ENCODE peak calls at places on chromosomes 1 and 21, in nine cellular contexts. G, A, V, Q, T, S, W, R and N are unnamed samples. For H3K4me1, the result is how much of the 10 kb centered on the place peaks cover.

GRCh38 chr1:162373541-162374375 is 2.9 kb downstream of the SPATA46 start:
- DNase-seq in G (no peak), A (no peak), V (no peak), Q (no peak), T (no peak), S (peak), W (no peak), R (no peak), N (peak)

GRCh38 chr1:104132386-104132973 is 382.8 kb downstream of the AMY1C start:
- DNase-seq in G (no peak), A (no peak), V (no peak), Q (no peak), T (peak), S (peak), W (no peak), R (no peak), N (no peak)

GRCh38 chr1:63051356-63051755 is 267.4 kb downstream of the ATG4C start:
- DNase-seq in G (no peak), A (no peak), V (no peak), Q (no peak), T (no peak), S (no peak), W (no peak), R (no peak), N (no peak)

GRCh38 chr1:226569879-226570547 is 21.4 kb downstream of the STUM start:
- DNase-seq in G (no peak), A (no peak), V (no peak), Q (no peak), T (peak), S (peak), W (no peak), R (no peak), N (no peak)

GRCh38 chr21:17429936-17430335 is 82.9 kb upstream of the CXADR start:
- DNase-seq in G (no peak), A (no peak), V (no peak), Q (no peak), T (no peak), S (no peak), W (no peak), R (no peak), N (no peak)

GRCh38 chr1:160612613-160613218 is 33.4 kb upstream of the CD84 start:
- DNase-seq in G (no peak), A (no peak), V (no peak), Q (no peak), T (no peak), S (no peak), W (no peak), R (no peak), N (no peak)

GRCh38 chr1:110555807-110556470 is 37.0 kb upstream of the KCNA10 start:
- DNase-seq in G (no peak), A (peak), V (peak), Q (peak), T (no peak), S (no peak), W (peak), R (peak), N (no peak)

GRCh38 chr1:6497215-6497866 is 5.9 kb upstream of the PLEKHG5 start:
- DNase-seq in G (no peak), A (no peak), V (peak), Q (peak), T (peak), S (no peak), W (peak), R (peak), N (no peak)

GRCh38 chr1:93798301-93798700 is 80.7 kb downstream of the DNTTIP2 start:
- DNase-seq in G (no peak), A (no peak), V (no peak), Q (no peak), T (no peak), S (peak), W (no peak), R (no peak), N (no peak)

GRCh38 chr1:156527584-156527983 is 27.0 kb upstream of the MEF2D start:
- DNase-seq in G (no peak), A (no peak), V (no peak), Q (no peak), T (no peak), S (no peak), W (no peak), R (no peak), N (no peak)

GRCh38 chr1:67335451-67335850 is 27.8 kb downstream of the IL12RB2 start:
- DNase-seq in G (no peak), A (no peak), V (no peak), Q (no peak), T (no peak), S (no peak), W (no peak), R (no peak), N (no peak)

GRCh38 chr1:43952731-43953350 is 6.1 kb downstream of the IPO13 start:
- DNase-seq in G (no peak), A (no peak), V (no peak), Q (no peak), T (peak), S (no peak), W (no peak), R (no peak), N (no peak)

GRCh38 chr1:41780916-41781315 is 137.8 kb downstream of the HIVEP3 start:
- DNase-seq in G (no peak), A (no peak), V (no peak), Q (no peak), T (no peak), S (no peak), W (no peak), R (no peak), N (no peak)

GRCh38 chr1:182643699-182644098 is 39.5 kb upstream of the RGS16 start:
- DNase-seq in G (no peak), A (no peak), V (no peak), Q (no peak), T (no peak), S (no peak), W (no peak), R (no peak), N (no peak)

GRCh38 chr1:56647106-56647505 is 2.0 kb downstream of the PRKAA2 start:
- DNase-seq in G (no peak), A (no peak), V (no peak), Q (no peak), T (no peak), S (no peak), W (no peak), R (no peak), N (no peak)

GRCh38 chr1:233112184-233113008 is 162.0 kb downstream of the NTPCR start:
- DNase-seq in G (no peak), A (no peak), V (no peak), Q (no peak), T (peak), S (peak), W (no peak), R (no peak), N (peak)

GRCh38 chr1:15733218-15733725 is 2.8 kb upstream of the SLC25A34 start:
- DNase-seq in G (peak), A (no peak), V (no peak), Q (no peak), T (no peak), S (no peak), W (no peak), R (no peak), N (no peak)

GRCh38 chr1:245396615-245397014 is 241.8 kb downstream of the KIF26B start:
- DNase-seq in G (no peak), A (no peak), V (no peak), Q (no peak), T (no peak), S (no peak), W (no peak), R (no peak), N (no peak)

GRCh38 chr1:27333717-27334279 is 8.0 kb upstream of the SYTL1 start:
- DNase-seq in G (no peak), A (no peak), V (no peak), Q (no peak), T (no peak), S (no peak), W (no peak), R (no peak), N (no peak)

GRCh38 chr21:32131960-32132359 is 146.9 kb downstream of the MIS18A start:
- DNase-seq in G (no peak), A (no peak), V (no peak), Q (no peak), T (peak), S (peak), W (no peak), R (no peak), N (no peak)

GRCh38 chr1:109535971-109536491 is 3.6 kb upstream of the GPR61 start:
- DNase-seq in G (no peak), A (no peak), V (no peak), Q (peak), T (peak), S (no peak), W (no peak), R (peak), N (no peak)
- H3K4me1 ChIP-seq in G (under half), A (under half), V (under half), Q (under half), T (under half), S (under half), W (under half), R (under half), N (under half)

GRCh38 chr1:2555634-2556276 is 416 bp upstream of the TNFRSF14 start:
- DNase-seq in G (peak), A (peak), V (peak), Q (peak), T (no peak), S (no peak), W (peak), R (peak), N (peak)

GRCh38 chr1:2557146-2558029 is 1.2 kb downstream of the TNFRSF14 start:
- DNase-seq in G (peak), A (no peak), V (no peak), Q (peak), T (no peak), S (no peak), W (peak), R (no peak), N (no peak)

GRCh38 chr1:2553871-2554620 is 2.1 kb upstream of the TNFRSF14 start:
- DNase-seq in G (no peak), A (no peak), V (no peak), Q (no peak), T (no peak), S (no peak), W (peak), R (no peak), N (no peak)

GRCh38 chr1:2556277-2557145 is at the start of gene TNFRSF14:
- DNase-seq in G (peak), A (no peak), V (peak), Q (peak), T (no peak), S (no peak), W (peak), R (peak), N (no peak)

DNA sequence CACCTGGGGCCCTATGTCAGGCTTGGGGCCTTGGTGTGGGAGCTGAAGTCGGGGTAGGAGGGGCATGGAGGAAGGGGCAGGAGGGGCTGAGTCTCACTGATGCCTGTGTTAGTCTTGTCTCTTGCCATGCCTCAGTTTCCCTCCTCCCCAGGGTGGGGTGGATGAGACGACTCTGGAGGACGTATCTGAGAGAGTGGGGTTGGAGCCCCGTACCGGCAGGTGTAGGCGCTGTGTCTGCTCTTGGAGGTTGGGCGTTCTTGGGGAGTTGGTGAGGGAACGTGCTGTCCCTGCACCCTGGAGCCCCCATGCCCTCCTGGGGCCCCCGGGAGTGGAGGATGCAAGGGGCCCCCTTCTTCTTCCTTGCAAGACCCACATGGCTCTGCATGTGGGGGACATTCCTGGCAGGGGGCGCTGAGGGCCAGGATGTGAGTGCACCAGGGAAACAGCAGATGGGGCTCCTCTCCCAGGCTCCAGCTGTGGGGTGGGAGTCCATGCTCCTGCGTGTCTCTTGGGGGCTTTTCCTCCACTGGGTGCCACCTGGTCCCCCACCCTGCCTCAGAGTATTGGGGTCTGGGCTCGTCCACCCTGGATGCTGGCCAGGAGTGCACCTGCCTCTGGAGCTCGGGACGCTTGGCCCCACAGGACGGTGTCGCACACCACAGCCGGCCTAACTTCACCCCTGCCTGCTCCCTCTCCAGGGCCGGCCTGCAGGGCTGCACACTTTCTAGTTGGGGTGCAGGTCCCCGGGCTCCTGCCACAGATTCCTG is 1.4 kb upstream of the TNFRSF14 start:
- DNase-seq in G (no peak), A (no peak), V (no peak), Q (no peak), T (peak), S (no peak), W (peak), R (no peak), N (no peak)
- H3K27ac ChIP-seq in G (peak), A (no peak), V (no peak), Q (no peak), T (no peak), S (no peak), W (no peak), R (peak), N (no peak)

DNA sequence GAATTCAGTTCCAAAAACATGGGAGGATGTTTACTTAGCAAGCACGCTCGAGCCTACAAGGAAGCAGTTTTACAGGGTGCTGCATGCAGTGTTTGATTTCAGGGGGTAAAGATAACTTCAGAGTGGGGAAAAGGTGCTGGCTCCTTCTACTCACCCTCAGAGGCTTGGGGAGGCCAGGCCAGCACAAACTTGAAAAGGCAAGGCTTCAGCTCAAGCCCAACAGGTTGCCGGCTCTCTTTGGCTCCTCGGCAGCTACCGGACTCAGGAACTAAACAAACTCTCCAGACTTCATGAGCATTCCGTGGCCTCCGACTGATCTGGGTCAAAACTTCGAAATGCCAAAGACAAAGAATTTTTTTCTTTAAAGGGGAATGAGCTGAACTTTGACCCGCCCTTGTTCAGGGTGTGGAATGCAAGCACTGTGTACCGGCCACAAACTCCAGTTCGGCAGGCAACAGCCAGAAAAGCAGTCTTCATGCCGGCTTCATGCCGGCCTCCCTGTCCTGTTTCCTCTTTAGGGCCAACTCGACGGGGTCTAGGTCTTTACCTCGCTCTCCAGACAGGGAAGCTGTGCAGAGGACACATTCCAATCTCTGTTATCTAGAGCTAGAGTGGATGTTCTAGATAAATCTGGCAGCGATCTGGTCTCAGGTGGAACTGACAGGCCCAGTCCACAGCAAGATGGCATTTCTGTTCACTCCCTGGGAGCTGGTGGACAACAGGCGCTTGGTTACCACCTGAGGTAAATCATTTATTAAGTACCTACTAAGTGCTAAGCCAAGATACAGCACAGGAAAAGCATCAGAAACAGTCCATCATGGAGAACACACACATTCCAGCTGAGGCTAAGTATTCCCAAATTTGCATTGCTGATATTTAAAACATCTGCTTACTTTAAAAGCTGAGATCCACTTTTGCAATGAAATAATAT is 75.0 kb downstream of the CD46 start:
- DNase-seq in G (peak), A (no peak), V (peak), Q (no peak), T (no peak), S (peak), W (no peak), R (no peak), N (peak)
- H3K4me1 ChIP-seq in G (under half), A (under half), V (half or more), Q (half or more), T (under half), S (half or more), W (half or more), R (half or more), N (under half)

DNA sequence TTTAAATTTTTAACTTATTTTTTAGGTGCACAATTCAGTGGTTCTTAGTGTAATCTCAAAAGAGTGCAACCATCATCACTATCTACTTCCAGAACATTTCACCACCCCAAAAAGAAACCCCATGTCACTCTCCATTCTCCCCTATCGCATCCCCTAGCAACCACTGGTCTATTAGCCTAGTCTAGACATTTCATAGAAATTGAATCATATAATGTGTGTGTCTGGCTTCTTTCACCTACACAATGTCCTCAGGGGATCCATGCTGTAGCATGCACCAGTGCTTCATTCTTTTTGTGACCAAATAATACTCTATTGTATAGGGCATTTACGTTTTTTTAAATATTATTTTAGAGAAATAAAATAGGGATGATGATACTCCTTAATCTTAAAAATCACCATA is 64.7 kb downstream of the JAK1 start:
- DNase-seq in G (no peak), A (no peak), V (no peak), Q (no peak), T (no peak), S (no peak), W (no peak), R (no peak), N (no peak)
- H3K27ac ChIP-seq in G (no peak), A (no peak), V (no peak), Q (no peak), T (no peak), S (peak), W (no peak), R (no peak), N (no peak)

DNA sequence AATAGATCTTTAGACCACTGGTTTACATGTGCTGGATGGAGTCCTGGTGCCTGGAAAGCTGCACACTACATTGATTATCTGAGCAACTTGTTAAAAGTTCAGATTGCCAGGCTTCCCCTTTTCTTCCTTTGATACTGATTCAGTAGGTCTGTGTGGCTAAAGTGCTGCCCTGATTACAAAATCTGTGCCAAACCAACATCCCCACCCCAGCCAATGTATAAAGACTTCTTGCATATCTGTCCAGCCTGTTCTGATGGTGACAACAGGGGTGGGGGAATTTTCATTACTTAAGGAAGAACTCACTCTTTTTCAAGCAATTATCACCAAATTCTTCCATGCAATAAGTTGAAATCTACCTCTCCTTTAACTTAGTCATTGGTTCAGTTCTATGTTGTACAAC is 135.5 kb downstream of the TNFSF18 start:
- DNase-seq in G (no peak), A (no peak), V (no peak), Q (no peak), T (no peak), S (no peak), W (no peak), R (no peak), N (no peak)
- H3K4me1 ChIP-seq in G (under half), A (under half), V (under half), Q (under half), T (under half), S (half or more), W (under half), R (under half), N (under half)

GRCh38 chr21:42164818-42165217 is 54.1 kb upstream of the ABCG1 start:
- DNase-seq in G (no peak), A (no peak), V (no peak), Q (no peak), T (no peak), S (no peak), W (no peak), R (no peak), N (no peak)
- H3K27ac ChIP-seq in G (no peak), A (no peak), V (no peak), Q (no peak), T (no peak), S (no peak), W (no peak), R (no peak), N (no peak)